ENCODE peak calls at places on chromosomes 5 and 9, in six cellular contexts. E is bronchial epithelial cell, U is SK-N-SH, N is PC-9, Q is H1, S is heart left ventricle. K is an unnamed sample. For H3K36me3 and H3K27me3, the result is how much of the 10 kb centered on the place peaks cover.

GRCh38 chr5:77628840-77629552 is 9.5 kb downstream of the OTP start:
- DNase-seq in E (no peak), U (peak), N (no peak), Q (peak), S (no peak), K (no peak)

GRCh38 chr5:134079748-134080581 is 34.5 kb upstream of the TCF7 start:
- DNase-seq in E (no peak), U (no peak), N (no peak), Q (no peak), S (no peak), K (no peak)

GRCh38 chr5:134005415-134006118 is 792 bp upstream of the VDAC1 start:
- DNase-seq in E (no peak), U (peak), N (no peak), Q (peak), S (peak), K (no peak)

GRCh38 chr5:176731506-176732192 is 78.7 kb upstream of the UNC5A start:
- DNase-seq in E (no peak), U (no peak), N (no peak), Q (no peak), S (no peak), K (no peak)

GRCh38 chr5:145062280-145062679 is 772.9 kb downstream of the PRELID2 start:
- DNase-seq in E (no peak), U (no peak), N (no peak), Q (no peak), S (no peak), K (no peak)

GRCh38 chr5:180830253-180831138 is 27.9 kb upstream of the MGAT1 start:
- DNase-seq in E (no peak), U (peak), N (no peak), Q (peak), S (peak), K (no peak)

GRCh38 chr5:135491552-135492318 is 39.6 kb upstream of the TIFAB start:
- DNase-seq in E (peak), U (peak), N (no peak), Q (peak), S (no peak), K (no peak)

GRCh38 chr9:133306242-133307194 is 29.5 kb downstream of the SURF6 start:
- DNase-seq in E (no peak), U (no peak), N (no peak), Q (no peak), S (no peak), K (no peak)

GRCh38 chr5:10688651-10689171 is 72.3 kb downstream of the DAP start:
- DNase-seq in E (no peak), U (no peak), N (no peak), Q (no peak), S (no peak), K (no peak)

GRCh38 chr5:127529904-127530682 is 12.7 kb downstream of the PRRC1 start:
- DNase-seq in E (no peak), U (no peak), N (no peak), Q (no peak), S (no peak), K (no peak)
- H3K36me3 ChIP-seq in E (under half), U (half or more), N (under half), Q (under half), S (half or more), K (under half)

GRCh38 chr5:44321176-44321575 is 68.0 kb downstream of the FGF10 start:
- DNase-seq in E (no peak), U (no peak), N (no peak), Q (no peak), S (no peak), K (no peak)

GRCh38 chr5:44320188-44320587 is 69.0 kb downstream of the FGF10 start:
- DNase-seq in E (no peak), U (no peak), N (no peak), Q (no peak), S (no peak), K (no peak)

DNA sequence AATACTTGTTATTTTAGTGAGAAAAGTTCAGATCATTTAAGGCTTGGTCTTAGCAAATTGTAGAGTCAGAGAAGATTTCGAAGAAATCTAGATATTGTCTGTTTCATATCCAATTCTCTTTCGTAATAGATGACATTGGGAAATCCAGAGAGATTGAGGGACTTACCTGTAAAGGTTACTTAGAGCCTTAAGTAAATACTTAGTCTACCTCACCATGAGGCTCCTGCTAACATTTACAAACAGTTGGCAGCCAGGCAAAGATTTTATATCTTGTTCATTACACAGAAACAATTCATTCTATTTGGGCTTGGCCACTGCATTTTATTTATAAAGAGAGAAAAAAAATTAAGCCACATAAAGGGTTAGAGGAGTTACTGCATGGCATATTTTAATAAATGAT is 70.3 kb downstream of the FGF10 start:
- DNase-seq in E (no peak), U (no peak), N (no peak), Q (no peak), S (no peak), K (no peak)
- H3K27me3 ChIP-seq in E (under half), U (under half), N (under half), Q (under half), S (under half), K (under half)

GRCh38 chr9:92066131-92066530 is 49.1 kb downstream of the SPTLC1 start:
- DNase-seq in E (no peak), U (no peak), N (no peak), Q (no peak), S (no peak), K (no peak)

GRCh38 chr9:92071634-92072033 is 43.6 kb downstream of the SPTLC1 start:
- DNase-seq in E (no peak), U (no peak), N (no peak), Q (no peak), S (no peak), K (no peak)
- H3K36me3 ChIP-seq in E (under half), U (under half), N (under half), Q (under half), S (half or more), K (under half)

DNA sequence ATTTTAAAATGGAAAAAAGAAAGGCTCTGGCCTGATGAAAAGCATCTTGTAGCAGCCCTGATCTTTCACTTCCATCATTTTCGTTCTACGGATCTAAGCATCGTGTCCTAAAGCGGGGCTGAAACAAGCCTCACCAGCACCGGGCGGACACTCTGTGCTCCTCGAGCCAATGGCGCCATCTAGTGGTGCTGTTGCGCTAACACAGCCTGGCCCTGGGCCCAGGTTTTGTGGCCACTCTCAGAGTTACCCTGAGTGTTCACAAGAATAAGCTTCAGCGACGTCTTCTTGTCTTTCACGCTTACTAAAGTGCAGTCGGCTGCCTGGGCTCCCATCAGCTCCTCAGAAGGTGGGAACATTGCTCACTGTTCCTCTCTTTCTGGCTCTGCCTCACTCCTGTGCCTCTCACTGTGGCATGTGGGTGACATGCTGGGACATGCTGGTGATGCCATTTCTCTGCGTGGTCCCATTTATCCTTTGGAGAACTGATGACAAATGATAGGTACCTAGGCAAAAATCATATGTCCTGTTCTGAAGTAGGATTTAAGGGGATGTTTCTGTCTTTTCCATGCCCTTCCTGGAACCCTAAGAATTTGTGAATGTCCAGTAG is 32.7 kb downstream of the DMRT3 start:
- DNase-seq in E (peak), U (peak), N (peak), Q (peak), S (peak), K (peak)
- H3K27me3 ChIP-seq in E (under half), U (under half), N (under half), Q (under half), S (under half), K (under half)

DNA sequence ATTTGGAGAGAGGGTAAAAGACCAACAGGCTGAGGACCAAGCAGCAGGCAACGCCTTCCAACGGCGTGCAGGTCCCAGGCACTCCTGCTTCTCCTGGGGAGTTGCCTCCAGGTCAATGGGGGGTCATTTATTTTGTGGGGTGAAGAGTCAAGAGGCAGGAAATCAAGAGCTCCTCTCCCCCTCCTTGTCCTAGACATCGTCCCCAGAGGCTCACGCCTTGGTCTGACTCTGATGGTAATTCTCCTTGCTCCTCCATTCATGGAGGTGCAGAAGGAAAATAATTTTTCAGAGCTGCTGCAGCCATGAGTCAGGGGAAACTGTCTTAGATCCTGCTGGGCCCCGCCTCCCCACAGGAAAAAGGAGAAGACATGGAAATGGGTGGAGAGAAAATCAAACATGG is 141.7 kb downstream of the CMYA5 start:
- DNase-seq in E (no peak), U (no peak), N (no peak), Q (no peak), S (no peak), K (no peak)
- H3K36me3 ChIP-seq in E (under half), U (under half), N (under half), Q (under half), S (under half), K (under half)

DNA sequence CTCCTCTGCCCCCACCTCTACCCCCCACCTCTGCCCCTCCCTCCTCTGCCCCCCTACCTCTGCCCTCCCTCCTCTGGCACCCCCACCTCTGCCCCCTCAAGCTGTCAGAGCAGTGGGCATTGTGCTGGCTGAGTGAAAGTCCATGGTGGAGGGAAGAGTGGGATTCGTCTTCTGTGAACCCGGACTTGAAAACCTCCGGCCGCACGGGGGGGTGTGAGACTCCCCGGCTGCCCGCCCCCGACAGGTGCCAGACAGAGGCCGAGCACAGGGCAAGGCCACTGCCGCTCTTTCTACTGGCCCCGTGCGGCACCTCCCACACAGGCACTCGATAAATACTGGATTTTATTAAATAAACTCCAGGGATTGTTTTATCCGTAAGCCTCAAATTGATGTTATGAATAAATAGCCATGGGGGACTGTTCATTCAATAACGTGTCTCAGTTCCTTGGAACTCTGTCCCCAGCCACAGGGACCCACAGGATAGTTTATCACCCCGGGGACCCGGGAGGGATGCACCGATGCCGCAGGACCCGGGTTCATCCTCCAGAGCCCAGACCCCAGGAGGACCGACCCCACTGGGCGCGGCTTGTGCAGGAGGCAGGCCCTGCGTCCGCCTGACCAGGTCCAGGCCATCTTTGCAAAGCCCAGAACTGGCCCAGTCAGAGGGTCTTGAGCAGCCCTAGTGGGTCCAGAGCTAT is 2.6 kb upstream of the QRFP start:
- DNase-seq in E (no peak), U (no peak), N (no peak), Q (no peak), S (no peak), K (no peak)
- H3K27me3 ChIP-seq in E (under half), U (under half), N (under half), Q (under half), S (under half), K (under half)

K was measured in kidney epithelial cell.